ENCODE peak calls at places on chromosomes 11 and 22, in seven cellular contexts. Y, O, Q, S, P, M and R are unnamed samples.

GRCh38 chr11:5605849-5606248 is 9.4 kb downstream of the TRIM6 start:
- DNase-seq in S (no peak), Q (no peak), P (no peak), Y (no peak), O (no peak), M (no peak), R (no peak)

GRCh38 chr22:45994516-45995404 is 17.8 kb upstream of the WNT7B start:
- DNase-seq in M (peak; percentile 71), O (no peak), Y (no peak), Q (no peak), S (peak; percentile 86), P (peak; percentile 95), R (no peak)

GRCh38 chr11:66600219-66600923 is 7.4 kb downstream of the CCS start:
- DNase-seq in O (no peak), S (no peak), P (no peak), M (peak; percentile 5), Q (no peak), Y (no peak), R (no peak)

GRCh38 chr11:133118563-133119303 is 413.6 kb downstream of the OPCML start:
- DNase-seq in Q (no peak), S (no peak), P (no peak), O (no peak), Y (no peak), M (no peak), R (no peak)

GRCh38 chr11:118979434-118979833 is 7.9 kb downstream of the FOXR1 start:
- DNase-seq in Y (no peak), M (peak; percentile 54), P (peak; percentile 41), Q (no peak), O (no peak), S (peak; percentile 55), R (no peak)

GRCh38 chr11:62538470-62539237 is 8.0 kb downstream of the AHNAK start:
- DNase-seq in P (no peak), S (no peak), Y (no peak), M (no peak), O (no peak), Q (no peak), R (no peak)

GRCh38 chr11:128715691-128716153 is 21.9 kb downstream of the FLI1 start:
- DNase-seq in P (no peak), Q (no peak), M (no peak), O (no peak), S (no peak), Y (no peak), R (no peak)

GRCh38 chr22:48075604-48076400 is 1313.4 kb downstream of the TBC1D22A start:
- DNase-seq in M (no peak), O (no peak), P (no peak), Q (no peak), S (no peak), Y (no peak), R (no peak)

GRCh38 chr22:47445716-47446290 is 683.4 kb downstream of the TBC1D22A start:
- DNase-seq in M (no peak), Y (no peak), P (no peak), O (no peak), S (no peak), Q (no peak), R (no peak)

GRCh38 chr11:3148990-3149851 is 15.9 kb downstream of the OSBPL5 start:
- DNase-seq in Y (no peak), P (no peak), Q (no peak), S (no peak), O (no peak), M (no peak), R (no peak)

GRCh38 chr11:110463153-110463552 is 33.4 kb downstream of the FDX1 start:
- DNase-seq in O (peak; percentile 17), Y (no peak), P (peak; percentile 70), M (no peak), S (peak; percentile 33), Q (no peak), R (no peak)

GRCh38 chr11:48034926-48035876 is 54.8 kb downstream of the PTPRJ start:
- DNase-seq in Y (no peak), S (no peak), M (no peak), P (no peak), Q (no peak), O (no peak), R (no peak)

GRCh38 chr11:34633990-34634725 is 13.3 kb downstream of the EHF start:
- DNase-seq in O (no peak), S (no peak), P (no peak), Y (peak; percentile 45), Q (no peak), M (no peak), R (no peak)

GRCh38 chr22:49771266-49772065 is 56.2 kb downstream of the BRD1 start:
- DNase-seq in O (no peak), M (no peak), P (peak; percentile 40), S (no peak), Y (no peak), Q (no peak), R (no peak)

GRCh38 chr22:32331236-32331917 is 26.3 kb upstream of the RFPL3 start:
- DNase-seq in Y (no peak), O (no peak), S (no peak), P (no peak), Q (no peak), M (no peak), R (no peak)

GRCh38 chr11:96015911-96016565 is 92.1 kb upstream of the MTMR2 start:
- DNase-seq in Y (peak; percentile 98), M (no peak), Q (no peak), S (no peak), O (no peak), P (no peak), R (no peak)

GRCh38 chr11:121033635-121034034 is 9.7 kb downstream of the TBCEL start:
- DNase-seq in M (no peak), O (no peak), S (no peak), Q (no peak), P (no peak), Y (no peak), R (no peak)

GRCh38 chr22:45208993-45209838 is 31.5 kb downstream of the KIAA0930 start:
- DNase-seq in Q (no peak), P (peak; percentile 84), M (peak; percentile 75), O (peak; percentile 43), Y (no peak), S (peak; percentile 54), R (no peak)

GRCh38 chr22:32328306-32329201 is 29.1 kb upstream of the RFPL3 start:
- DNase-seq in Y (no peak), O (no peak), Q (no peak), S (no peak), P (no peak), M (no peak), R (no peak)

DNA sequence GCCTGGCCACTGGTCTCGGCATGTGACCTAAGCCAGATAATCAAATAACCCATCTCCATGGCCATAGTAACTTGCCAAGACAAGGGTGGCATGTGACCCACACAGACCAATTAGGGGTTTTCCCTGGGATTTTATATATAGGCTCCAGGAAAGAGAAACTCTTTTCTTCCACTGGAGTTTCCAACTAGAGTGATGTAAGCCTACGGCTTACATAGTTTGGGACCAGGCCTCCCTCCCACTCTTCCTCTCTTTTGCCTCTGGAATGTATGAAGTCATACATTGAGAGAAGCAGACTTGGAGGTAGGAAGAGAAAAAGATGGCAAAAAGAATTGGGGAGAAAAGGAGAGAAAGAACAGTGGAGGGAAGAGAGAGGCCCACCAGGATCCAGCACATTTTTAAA is 84.6 kb upstream of the LDLRAD3 start:
- DNase-seq in O (no peak), S (no peak), Y (no peak), M (no peak), Q (no peak), P (no peak), R (no peak)
- TF ChIP-seq SP1 in O (no peak), S (no peak), Y (no peak), M (no peak), Q (no peak), P (no peak), R (no peak)

DNA sequence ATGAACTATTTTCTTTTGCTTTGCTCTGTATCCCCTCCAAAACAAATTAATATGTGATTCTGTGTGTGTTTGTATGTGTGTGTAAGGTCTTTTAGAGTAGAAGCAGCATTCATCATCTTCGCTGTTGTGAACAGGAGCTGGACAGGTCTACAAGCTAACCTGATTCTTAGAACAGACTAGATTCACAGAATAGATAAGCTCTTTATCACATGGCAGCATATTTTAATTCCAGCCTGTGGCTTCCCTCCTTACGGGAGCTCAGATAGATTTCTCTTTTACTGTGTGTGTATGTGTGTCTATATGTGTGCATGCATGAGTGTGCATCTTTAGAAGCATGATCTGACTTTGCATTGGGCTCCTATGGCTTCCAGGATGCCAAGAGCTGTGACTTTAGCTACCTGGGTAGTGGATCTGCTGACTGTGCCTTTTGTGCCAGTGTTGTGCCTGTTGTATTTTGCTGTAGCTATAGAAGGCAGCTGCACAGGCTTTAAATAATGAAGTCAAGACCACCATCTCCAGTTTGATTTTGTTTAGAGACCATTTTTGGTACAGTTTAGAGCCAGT is 44.2 kb downstream of the ZNRF3 start:
- DNase-seq in Q (no peak), O (no peak), Y (no peak), S (no peak), P (no peak), M (peak; percentile 24), R (no peak)
- TF ChIP-seq SP1 in Q (no peak), O (no peak), Y (no peak), S (no peak), P (no peak), M (no peak), R (no peak)

GRCh38 chr11:117716652-117717440 is 80.2 kb downstream of the DSCAML1 start:
- DNase-seq in M (no peak), Y (no peak), P (no peak), O (no peak), Q (no peak), S (no peak), R (no peak)

GRCh38 chr11:117720061-117720511 is 76.9 kb downstream of the DSCAML1 start:
- DNase-seq in M (no peak), Q (no peak), S (no peak), P (peak; percentile 35), O (no peak), Y (no peak), R (no peak)

GRCh38 chr11:117719480-117719879 is 77.5 kb downstream of the DSCAML1 start:
- DNase-seq in Y (no peak), P (no peak), M (no peak), Q (no peak), S (no peak), O (no peak), R (no peak)

GRCh38 chr11:117715801-117716200 is 81.2 kb downstream of the DSCAML1 start:
- DNase-seq in S (no peak), P (no peak), Q (no peak), M (no peak), O (no peak), Y (no peak), R (no peak)

GRCh38 chr11:117717485-117718314 is 79.3 kb downstream of the DSCAML1 start:
- DNase-seq in S (no peak), P (peak; percentile 50), M (no peak), Y (peak; percentile 68), O (no peak), Q (no peak), R (no peak)
- TF ChIP-seq SP1 in S (no peak), P (no peak), M (no peak), Y (no peak), O (no peak), Q (no peak), R (no peak)

DNA sequence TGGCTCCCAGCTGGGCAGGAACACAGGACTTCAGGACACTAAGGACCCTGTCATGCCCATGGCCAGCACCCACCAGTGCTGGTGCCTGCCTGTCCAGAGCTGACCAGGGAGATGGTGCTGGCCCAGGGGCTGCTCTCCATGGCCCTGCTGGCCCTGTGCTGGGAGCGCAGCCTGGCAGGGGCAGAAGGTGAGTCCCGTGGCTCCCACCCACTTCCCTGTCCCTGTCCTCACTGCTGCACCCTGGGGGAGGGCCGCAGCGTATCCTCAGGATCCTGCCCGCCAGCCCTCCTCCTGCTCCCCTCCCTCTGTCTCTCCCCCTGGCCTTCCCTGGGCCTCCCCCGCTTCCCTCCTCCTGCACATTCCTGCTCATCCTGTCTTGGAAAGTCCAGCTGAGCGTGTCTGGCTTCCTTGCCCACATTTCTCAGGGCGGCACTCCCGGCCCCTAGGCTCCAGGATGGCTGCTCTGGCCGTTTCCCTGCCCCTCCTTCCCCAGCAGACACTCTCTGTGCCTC is 8.7 kb downstream of the CSF2RB start:
- DNase-seq in Y (no peak), O (no peak), M (no peak), S (no peak), Q (no peak), P (no peak), R (no peak)
- TF ChIP-seq SP1 in Y (no peak), O (no peak), M (no peak), S (no peak), Q (no peak), P (no peak), R (no peak)